ENCODE peak calls at places on chromosomes 6 and 20, in nine cellular contexts. H is lower lobe of right lung, M is psoas muscle, P is IMR-90, S is HCT116, O is H1, K is right lobe of liver, W is upper lobe of right lung, I is thyroid gland. V is an unnamed sample.

GRCh38 chr20:52321396-52321795 is 129.8 kb upstream of the ZFP64 start:
- DNase-seq in H (no peak), M (no peak), P (no peak), S (no peak), O (no peak), K (no peak), W (no peak), I (no peak), V (no peak)

GRCh38 chr6:92989656-92990055 is 429.7 kb downstream of the EPHA7 start:
- DNase-seq in H (no peak), M (no peak), P (no peak), S (no peak), O (no peak), K (no peak), W (no peak), I (no peak), V (no peak)

GRCh38 chr6:9204171-9204570 is 768.8 kb upstream of the SLC35B3 start:
- DNase-seq in H (no peak), M (no peak), P (peak), S (peak), O (no peak), K (no peak), W (no peak), I (no peak), V (peak)

GRCh38 chr20:34004227-34004626 is 10.5 kb downstream of the RALY start:
- DNase-seq in H (no peak), M (no peak), P (no peak), S (no peak), O (no peak), K (no peak), W (no peak), I (no peak), V (no peak)

GRCh38 chr6:142702501-142703460 is 242.2 kb downstream of the HIVEP2 start:
- DNase-seq in H (peak), M (peak), P (no peak), S (no peak), O (no peak), K (peak), W (peak), I (peak), V (no peak)

GRCh38 chr6:2839195-2839981 is 2.3 kb downstream of the SERPINB1 start:
- DNase-seq in H (no peak), M (no peak), P (peak), S (peak), O (no peak), K (no peak), W (no peak), I (peak), V (no peak)

GRCh38 chr6:3744901-3745470 is 6.5 kb downstream of the PXDC1 start:
- DNase-seq in H (no peak), M (no peak), P (no peak), S (no peak), O (no peak), K (peak), W (no peak), I (no peak), V (no peak)

GRCh38 chr6:111812080-111813038 is 60.9 kb downstream of the FYN start:
- DNase-seq in H (no peak), M (no peak), P (no peak), S (no peak), O (no peak), K (no peak), W (no peak), I (no peak), V (no peak)

GRCh38 chr20:33337531-33338165 is 54.6 kb downstream of the BPIFB1 start:
- DNase-seq in H (no peak), M (no peak), P (no peak), S (no peak), O (no peak), K (no peak), W (no peak), I (no peak), V (no peak)

GRCh38 chr6:157221817-157222175 is 101.5 kb downstream of the TMEM242 start:
- DNase-seq in H (no peak), M (no peak), P (no peak), S (no peak), O (no peak), K (no peak), W (peak), I (no peak), V (no peak)

DNA sequence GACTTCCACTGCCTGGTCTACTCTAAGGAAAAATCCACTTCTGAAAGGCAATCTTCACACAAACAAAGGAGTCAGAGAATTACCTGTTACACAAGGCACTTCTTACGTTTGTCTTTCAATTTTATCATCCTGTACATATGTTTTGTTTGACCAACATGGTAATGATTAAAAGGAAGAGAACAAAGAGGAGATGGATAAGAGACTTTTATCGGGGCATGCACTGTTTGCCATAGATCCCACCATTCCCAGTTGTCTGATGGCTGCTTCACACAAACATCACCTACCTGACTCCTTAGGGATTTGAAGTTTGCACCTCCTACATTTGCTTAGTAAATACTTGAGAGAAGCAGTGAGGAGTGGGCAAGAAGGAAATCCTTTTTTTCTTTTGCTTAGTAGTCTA is 87.1 kb downstream of the BFSP1 start:
- DNase-seq in H (no peak), M (no peak), P (no peak), S (no peak), O (no peak), K (no peak), W (no peak), I (no peak), V (no peak)
- H3K27ac ChIP-seq in H (no peak), M (no peak), P (no peak), S (no peak), O (no peak), K (no peak), W (no peak), I (no peak), V (no peak)

GRCh38 chr20:63829598-63829942 is 1.5 kb downstream of the ZBTB46 start:
- DNase-seq in H (no peak), M (no peak), P (no peak), S (no peak), O (no peak), K (no peak), W (no peak), I (no peak), V (no peak)

GRCh38 chr20:63828124-63828523 is 2.9 kb downstream of the ZBTB46 start:
- DNase-seq in H (no peak), M (no peak), P (no peak), S (no peak), O (no peak), K (no peak), W (no peak), I (no peak), V (no peak)

GRCh38 chr20:63829943-63830820 is 882 bp downstream of the ZBTB46 start:
- DNase-seq in H (no peak), M (no peak), P (peak), S (no peak), O (no peak), K (no peak), W (no peak), I (no peak), V (no peak)

GRCh38 chr20:63828545-63828944 is 2.5 kb downstream of the ZBTB46 start:
- DNase-seq in H (no peak), M (no peak), P (no peak), S (no peak), O (no peak), K (no peak), W (no peak), I (peak), V (no peak)

GRCh38 chr20:63828951-63829350 is 2.1 kb downstream of the ZBTB46 start:
- DNase-seq in H (no peak), M (no peak), P (no peak), S (no peak), O (no peak), K (no peak), W (no peak), I (no peak), V (no peak)
- H3K4me3 ChIP-seq in H (peak), M (peak), P (no peak), S (no peak), O (no peak), K (no peak), W (peak), I (no peak), V (peak)

GRCh38 chr20:45098096-45098773 is 2.7 kb downstream of the KCNS1 start:
- DNase-seq in H (no peak), M (no peak), P (no peak), S (no peak), O (peak), K (no peak), W (no peak), I (peak), V (no peak)
- TF ChIP-seq CTCF in H (no peak), M (no peak), P (peak), S (peak), O (peak), K (peak), W (no peak), I (no peak), V (peak)

GRCh38 chr6:40397287-40398033 is 189.7 kb downstream of the LRFN2 start:
- DNase-seq in H (no peak), M (no peak), P (no peak), S (no peak), O (no peak), K (no peak), W (no peak), I (peak), V (no peak)
- H3K27ac ChIP-seq in H (no peak), M (no peak), P (no peak), S (no peak), O (no peak), K (no peak), W (no peak), I (peak), V (no peak)

GRCh38 chr6:154481541-154482013 is 28.9 kb downstream of the CNKSR3 start:
- DNase-seq in H (no peak), M (no peak), P (no peak), S (no peak), O (no peak), K (no peak), W (no peak), I (no peak), V (no peak)

GRCh38 chr6:154478021-154478651 is 32.3 kb downstream of the CNKSR3 start:
- DNase-seq in H (peak), M (no peak), P (peak), S (no peak), O (no peak), K (peak), W (peak), I (peak), V (no peak)

GRCh38 chr6:154480144-154480639 is 30.3 kb downstream of the CNKSR3 start:
- DNase-seq in H (no peak), M (no peak), P (no peak), S (no peak), O (no peak), K (no peak), W (no peak), I (no peak), V (no peak)

GRCh38 chr6:154478691-154479090 is 31.8 kb downstream of the CNKSR3 start:
- DNase-seq in H (no peak), M (no peak), P (no peak), S (no peak), O (no peak), K (no peak), W (no peak), I (no peak), V (no peak)

GRCh38 chr6:154479388-154480143 is 30.9 kb downstream of the CNKSR3 start:
- DNase-seq in H (no peak), M (no peak), P (peak), S (no peak), O (no peak), K (no peak), W (no peak), I (no peak), V (peak)
- H3K4me3 ChIP-seq in H (peak), M (no peak), P (peak), S (no peak), O (no peak), K (no peak), W (no peak), I (no peak), V (peak)

DNA sequence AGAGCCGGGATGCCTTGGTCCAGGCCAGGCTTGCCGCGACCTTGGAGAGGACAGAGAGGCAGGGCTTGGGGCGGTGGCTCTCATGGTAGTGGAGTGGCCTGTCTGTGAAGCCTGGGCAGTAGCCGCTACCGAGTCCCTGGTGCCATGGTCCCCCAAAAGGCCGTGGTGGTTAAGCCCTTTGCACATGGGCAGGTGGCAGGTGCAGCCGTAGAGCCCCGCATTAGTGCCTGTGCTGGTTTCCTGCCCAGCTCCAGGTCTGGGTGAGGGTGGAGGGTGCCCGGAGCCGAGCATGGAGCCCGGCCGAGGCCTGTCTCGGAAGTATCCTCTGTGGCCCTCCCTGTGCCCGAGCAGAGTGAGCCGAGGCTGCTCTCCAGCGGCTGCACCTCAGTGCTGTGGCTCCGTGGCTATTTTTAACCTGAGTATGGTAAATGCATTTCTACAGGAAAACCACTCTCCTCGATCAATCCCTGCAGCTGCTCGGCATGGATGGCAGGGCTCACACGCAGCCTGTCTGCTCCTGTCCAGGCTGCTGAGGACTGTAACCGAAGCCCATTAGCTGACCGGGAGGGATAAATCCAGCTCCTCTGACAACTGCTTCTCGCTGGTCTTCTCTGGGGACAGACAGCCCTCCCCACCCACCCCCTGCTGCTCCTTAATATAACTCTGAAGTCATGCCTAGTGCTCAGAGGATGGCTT is 36.3 kb upstream of the GATA5 start:
- DNase-seq in H (no peak), M (peak), P (no peak), S (no peak), O (no peak), K (no peak), W (no peak), I (no peak), V (no peak)
- TF ChIP-seq CTCF in H (no peak), M (no peak), P (no peak), S (no peak), O (no peak), K (no peak), W (no peak), I (no peak), V (no peak)